ENCODE peak calls at places on chromosome 10, in eight cellular contexts. One of them, this sample, is unnamed.
A peak's percentile ranks its signal among the peaks of the same experiment; 100 is the strongest.

GRCh38 chr10:75430000-75430763 is 1.2 kb upstream of the LRMDA start:
- DNase-seq in EH: no peak
- DNase-seq in PC-9: no peak
- DNase-seq in T follicular helper cell: no peak
- DNase-seq in neuronal stem cell: peak; percentile 73
- DNase-seq in nucleus accumbens: peak; percentile 11
- DNase-seq in HCEC 1CT: no peak
- DNase-seq in germinal center: peak; percentile 22
- DNase-seq in this sample: no peak

GRCh38 chr10:44921061-44921460 is 9.9 kb downstream of the TMEM72 start:
- DNase-seq in EH: no peak
- DNase-seq in PC-9: no peak
- DNase-seq in T follicular helper cell: no peak
- DNase-seq in neuronal stem cell: no peak
- DNase-seq in nucleus accumbens: no peak
- DNase-seq in HCEC 1CT: no peak
- DNase-seq in germinal center: no peak
- DNase-seq in this sample: no peak

GRCh38 chr10:11113156-11113555 is 95.5 kb downstream of the CELF2 start:
- DNase-seq in EH: peak; percentile 3
- DNase-seq in PC-9: no peak
- DNase-seq in T follicular helper cell: peak; percentile 18
- DNase-seq in neuronal stem cell: no peak
- DNase-seq in nucleus accumbens: no peak
- DNase-seq in HCEC 1CT: no peak
- DNase-seq in germinal center: peak; percentile 30
- DNase-seq in this sample: peak; percentile 36

GRCh38 chr10:26474062-26474461 is 35.9 kb downstream of the APBB1IP start:
- DNase-seq in EH: peak; percentile 93
- DNase-seq in PC-9: no peak
- DNase-seq in T follicular helper cell: no peak
- DNase-seq in neuronal stem cell: no peak
- DNase-seq in nucleus accumbens: no peak
- DNase-seq in HCEC 1CT: no peak
- DNase-seq in germinal center: no peak
- DNase-seq in this sample: no peak

GRCh38 chr10:43861966-43862751 is 213.5 kb upstream of the ZNF32 start:
- DNase-seq in EH: peak; percentile 98
- DNase-seq in PC-9: no peak
- DNase-seq in T follicular helper cell: no peak
- DNase-seq in neuronal stem cell: no peak
- DNase-seq in nucleus accumbens: no peak
- DNase-seq in HCEC 1CT: peak; percentile 97
- DNase-seq in germinal center: no peak
- DNase-seq in this sample: no peak

GRCh38 chr10:128571745-128572144 is 445.5 kb upstream of the MKI67 start:
- DNase-seq in EH: no peak
- DNase-seq in PC-9: no peak
- DNase-seq in T follicular helper cell: no peak
- DNase-seq in neuronal stem cell: no peak
- DNase-seq in nucleus accumbens: no peak
- DNase-seq in HCEC 1CT: no peak
- DNase-seq in germinal center: no peak
- DNase-seq in this sample: no peak

GRCh38 chr10:89518876-89519842 is 16.2 kb downstream of the SLC16A12 start:
- DNase-seq in EH: peak; percentile 97
- DNase-seq in PC-9: no peak
- DNase-seq in T follicular helper cell: no peak
- DNase-seq in neuronal stem cell: no peak
- DNase-seq in nucleus accumbens: no peak
- DNase-seq in HCEC 1CT: peak; percentile 72
- DNase-seq in germinal center: no peak
- DNase-seq in this sample: no peak

GRCh38 chr10:70586348-70586930 is 16.1 kb downstream of the PRF1 start:
- DNase-seq in EH: no peak
- DNase-seq in PC-9: no peak
- DNase-seq in T follicular helper cell: no peak
- DNase-seq in neuronal stem cell: no peak
- DNase-seq in nucleus accumbens: no peak
- DNase-seq in HCEC 1CT: no peak
- DNase-seq in germinal center: no peak
- DNase-seq in this sample: no peak

GRCh38 chr10:106378251-106378650 is 786.3 kb downstream of the SORCS1 start:
- DNase-seq in EH: no peak
- DNase-seq in PC-9: no peak
- DNase-seq in T follicular helper cell: no peak
- DNase-seq in neuronal stem cell: no peak
- DNase-seq in nucleus accumbens: no peak
- DNase-seq in HCEC 1CT: no peak
- DNase-seq in germinal center: no peak
- DNase-seq in this sample: no peak

GRCh38 chr10:103895458-103896186 is 22.4 kb downstream of the STN1 start:
- DNase-seq in EH: peak; percentile 78
- DNase-seq in PC-9: no peak
- DNase-seq in T follicular helper cell: no peak
- DNase-seq in neuronal stem cell: no peak
- DNase-seq in nucleus accumbens: no peak
- DNase-seq in HCEC 1CT: peak; percentile 77
- DNase-seq in germinal center: no peak
- DNase-seq in this sample: no peak

GRCh38 chr10:21649441-21649872 is 115.4 kb downstream of the MLLT10 start:
- DNase-seq in EH: peak; percentile 11
- DNase-seq in PC-9: no peak
- DNase-seq in T follicular helper cell: no peak
- DNase-seq in neuronal stem cell: no peak
- DNase-seq in nucleus accumbens: no peak
- DNase-seq in HCEC 1CT: peak; percentile 3
- DNase-seq in germinal center: no peak
- DNase-seq in this sample: no peak

GRCh38 chr10:46540412-46541016 is 15.9 kb downstream of the GPRIN2 start:
- DNase-seq in EH: no peak
- DNase-seq in PC-9: no peak
- DNase-seq in T follicular helper cell: no peak
- DNase-seq in neuronal stem cell: no peak
- DNase-seq in nucleus accumbens: no peak
- DNase-seq in HCEC 1CT: no peak
- DNase-seq in germinal center: no peak
- DNase-seq in this sample: no peak

GRCh38 chr10:102752934-102753664 is 9.4 kb downstream of the WBP1L start:
- DNase-seq in EH: peak; percentile 86
- DNase-seq in PC-9: no peak
- DNase-seq in T follicular helper cell: no peak
- DNase-seq in neuronal stem cell: no peak
- DNase-seq in nucleus accumbens: no peak
- DNase-seq in HCEC 1CT: peak; percentile 81
- DNase-seq in germinal center: peak; percentile 21
- DNase-seq in this sample: peak; percentile 50

GRCh38 chr10:82211331-82211730 is 336.3 kb downstream of the NRG3 start:
- DNase-seq in EH: no peak
- DNase-seq in PC-9: no peak
- DNase-seq in T follicular helper cell: no peak
- DNase-seq in neuronal stem cell: peak; percentile 12
- DNase-seq in nucleus accumbens: no peak
- DNase-seq in HCEC 1CT: no peak
- DNase-seq in germinal center: no peak
- DNase-seq in this sample: no peak

GRCh38 chr10:78049861-78050260 is 16.2 kb downstream of the RPS24 start:
- DNase-seq in EH: no peak
- DNase-seq in PC-9: no peak
- DNase-seq in T follicular helper cell: no peak
- DNase-seq in neuronal stem cell: no peak
- DNase-seq in nucleus accumbens: no peak
- DNase-seq in HCEC 1CT: no peak
- DNase-seq in germinal center: no peak
- DNase-seq in this sample: no peak

GRCh38 chr10:21510218-21511070 is 15.0 kb downstream of the SKIDA1 start:
- DNase-seq in EH: no peak
- DNase-seq in PC-9: no peak
- DNase-seq in T follicular helper cell: no peak
- DNase-seq in neuronal stem cell: peak; percentile 90
- DNase-seq in nucleus accumbens: peak; percentile 44
- DNase-seq in HCEC 1CT: no peak
- DNase-seq in germinal center: no peak
- DNase-seq in this sample: no peak